ENCODE peak calls at places on chromosomes 13 and 19, in nine cellular contexts. One of them, this sample, is unnamed.

GRCh38 chr13:40993987-40994386 is 25.1 kb downstream of the ELF1 start:
- ATAC-seq in IMR-90: no peak
- ATAC-seq in activated T-helper 17 cell treated with anti-CD3 and anti-CD28 coated beads, Interleukin-2, amount 50 U/mL, for 72 hours: no peak
- ATAC-seq in T-helper 17 cell: peak
- ATAC-seq in activated B cell treated with CpG ODN at 0.5 μM for 24 hours: no peak
- ATAC-seq in lower lobe of right lung: peak
- ATAC-seq in Panc1: no peak
- ATAC-seq in Right ventricle myocardium superior: peak
- ATAC-seq in activated T-cell treated with anti-CD3 and anti-CD28 coated beads, Interleukin-2, amount 50 U/mL, for 4 hours: no peak
- ATAC-seq in this sample: peak

GRCh38 chr13:75507027-75508001 is 25.3 kb upstream of the TBC1D4 start:
- ATAC-seq in IMR-90: no peak
- ATAC-seq in activated T-helper 17 cell treated with anti-CD3 and anti-CD28 coated beads, Interleukin-2, amount 50 U/mL, for 72 hours: no peak
- ATAC-seq in T-helper 17 cell: no peak
- ATAC-seq in activated B cell treated with CpG ODN at 0.5 μM for 24 hours: no peak
- ATAC-seq in lower lobe of right lung: no peak
- ATAC-seq in Panc1: no peak
- ATAC-seq in Right ventricle myocardium superior: no peak
- ATAC-seq in activated T-cell treated with anti-CD3 and anti-CD28 coated beads, Interleukin-2, amount 50 U/mL, for 4 hours: no peak
- ATAC-seq in this sample: peak

GRCh38 chr13:102679449-102680132 is 15.3 kb downstream of the METTL21C start:
- ATAC-seq in IMR-90: no peak
- ATAC-seq in activated T-helper 17 cell treated with anti-CD3 and anti-CD28 coated beads, Interleukin-2, amount 50 U/mL, for 72 hours: no peak
- ATAC-seq in T-helper 17 cell: no peak
- ATAC-seq in activated B cell treated with CpG ODN at 0.5 μM for 24 hours: no peak
- ATAC-seq in lower lobe of right lung: peak
- ATAC-seq in Panc1: no peak
- ATAC-seq in Right ventricle myocardium superior: no peak
- ATAC-seq in activated T-cell treated with anti-CD3 and anti-CD28 coated beads, Interleukin-2, amount 50 U/mL, for 4 hours: no peak
- ATAC-seq in this sample: no peak

GRCh38 chr13:31409678-31410356 is 210.0 kb downstream of the B3GLCT start:
- ATAC-seq in IMR-90: no peak
- ATAC-seq in activated T-helper 17 cell treated with anti-CD3 and anti-CD28 coated beads, Interleukin-2, amount 50 U/mL, for 72 hours: no peak
- ATAC-seq in T-helper 17 cell: no peak
- ATAC-seq in activated B cell treated with CpG ODN at 0.5 μM for 24 hours: peak
- ATAC-seq in lower lobe of right lung: no peak
- ATAC-seq in Panc1: no peak
- ATAC-seq in Right ventricle myocardium superior: no peak
- ATAC-seq in activated T-cell treated with anti-CD3 and anti-CD28 coated beads, Interleukin-2, amount 50 U/mL, for 4 hours: no peak
- ATAC-seq in this sample: no peak

GRCh38 chr13:98665638-98665995 is 86.9 kb downstream of the SLC15A1 start:
- ATAC-seq in IMR-90: no peak
- ATAC-seq in activated T-helper 17 cell treated with anti-CD3 and anti-CD28 coated beads, Interleukin-2, amount 50 U/mL, for 72 hours: no peak
- ATAC-seq in T-helper 17 cell: no peak
- ATAC-seq in activated B cell treated with CpG ODN at 0.5 μM for 24 hours: no peak
- ATAC-seq in lower lobe of right lung: no peak
- ATAC-seq in Panc1: no peak
- ATAC-seq in Right ventricle myocardium superior: no peak
- ATAC-seq in activated T-cell treated with anti-CD3 and anti-CD28 coated beads, Interleukin-2, amount 50 U/mL, for 4 hours: no peak
- ATAC-seq in this sample: no peak

GRCh38 chr13:40193290-40194203 is 472.9 kb downstream of the FOXO1 start:
- ATAC-seq in IMR-90: no peak
- ATAC-seq in activated T-helper 17 cell treated with anti-CD3 and anti-CD28 coated beads, Interleukin-2, amount 50 U/mL, for 72 hours: no peak
- ATAC-seq in T-helper 17 cell: no peak
- ATAC-seq in activated B cell treated with CpG ODN at 0.5 μM for 24 hours: no peak
- ATAC-seq in lower lobe of right lung: peak
- ATAC-seq in Panc1: no peak
- ATAC-seq in Right ventricle myocardium superior: peak
- ATAC-seq in activated T-cell treated with anti-CD3 and anti-CD28 coated beads, Interleukin-2, amount 50 U/mL, for 4 hours: no peak
- ATAC-seq in this sample: no peak

GRCh38 chr19:10780368-10780767 is 55.6 kb downstream of the TMED1 start:
- ATAC-seq in IMR-90: no peak
- ATAC-seq in activated T-helper 17 cell treated with anti-CD3 and anti-CD28 coated beads, Interleukin-2, amount 50 U/mL, for 72 hours: no peak
- ATAC-seq in T-helper 17 cell: no peak
- ATAC-seq in activated B cell treated with CpG ODN at 0.5 μM for 24 hours: no peak
- ATAC-seq in lower lobe of right lung: peak
- ATAC-seq in Panc1: no peak
- ATAC-seq in Right ventricle myocardium superior: peak
- ATAC-seq in activated T-cell treated with anti-CD3 and anti-CD28 coated beads, Interleukin-2, amount 50 U/mL, for 4 hours: no peak
- ATAC-seq in this sample: peak

GRCh38 chr13:67036694-67037093 is 193.4 kb downstream of the PCDH9 start:
- ATAC-seq in IMR-90: no peak
- ATAC-seq in activated T-helper 17 cell treated with anti-CD3 and anti-CD28 coated beads, Interleukin-2, amount 50 U/mL, for 72 hours: no peak
- ATAC-seq in T-helper 17 cell: no peak
- ATAC-seq in activated B cell treated with CpG ODN at 0.5 μM for 24 hours: no peak
- ATAC-seq in lower lobe of right lung: no peak
- ATAC-seq in Panc1: no peak
- ATAC-seq in Right ventricle myocardium superior: no peak
- ATAC-seq in activated T-cell treated with anti-CD3 and anti-CD28 coated beads, Interleukin-2, amount 50 U/mL, for 4 hours: no peak
- ATAC-seq in this sample: no peak

GRCh38 chr13:97233499-97233898 is 11.4 kb downstream of the MBNL2 start:
- ATAC-seq in IMR-90: no peak
- ATAC-seq in activated T-helper 17 cell treated with anti-CD3 and anti-CD28 coated beads, Interleukin-2, amount 50 U/mL, for 72 hours: no peak
- ATAC-seq in T-helper 17 cell: no peak
- ATAC-seq in activated B cell treated with CpG ODN at 0.5 μM for 24 hours: no peak
- ATAC-seq in lower lobe of right lung: no peak
- ATAC-seq in Panc1: no peak
- ATAC-seq in Right ventricle myocardium superior: no peak
- ATAC-seq in activated T-cell treated with anti-CD3 and anti-CD28 coated beads, Interleukin-2, amount 50 U/mL, for 4 hours: no peak
- ATAC-seq in this sample: no peak

GRCh38 chr13:29418026-29418425 is 177.5 kb downstream of the SLC7A1 start:
- ATAC-seq in IMR-90: no peak
- ATAC-seq in activated T-helper 17 cell treated with anti-CD3 and anti-CD28 coated beads, Interleukin-2, amount 50 U/mL, for 72 hours: no peak
- ATAC-seq in T-helper 17 cell: no peak
- ATAC-seq in activated B cell treated with CpG ODN at 0.5 μM for 24 hours: no peak
- ATAC-seq in lower lobe of right lung: no peak
- ATAC-seq in Panc1: no peak
- ATAC-seq in Right ventricle myocardium superior: no peak
- ATAC-seq in activated T-cell treated with anti-CD3 and anti-CD28 coated beads, Interleukin-2, amount 50 U/mL, for 4 hours: no peak
- ATAC-seq in this sample: no peak

GRCh38 chr13:80173224-80173623 is 167.7 kb downstream of the SPRY2 start:
- ATAC-seq in IMR-90: no peak
- ATAC-seq in activated T-helper 17 cell treated with anti-CD3 and anti-CD28 coated beads, Interleukin-2, amount 50 U/mL, for 72 hours: no peak
- ATAC-seq in T-helper 17 cell: no peak
- ATAC-seq in activated B cell treated with CpG ODN at 0.5 μM for 24 hours: no peak
- ATAC-seq in lower lobe of right lung: peak
- ATAC-seq in Panc1: no peak
- ATAC-seq in Right ventricle myocardium superior: peak
- ATAC-seq in activated T-cell treated with anti-CD3 and anti-CD28 coated beads, Interleukin-2, amount 50 U/mL, for 4 hours: no peak
- ATAC-seq in this sample: no peak

GRCh38 chr19:45404557-45405434 is at the start of gene PPP1R13L:
- ATAC-seq in IMR-90: peak
- ATAC-seq in activated T-helper 17 cell treated with anti-CD3 and anti-CD28 coated beads, Interleukin-2, amount 50 U/mL, for 72 hours: peak
- ATAC-seq in T-helper 17 cell: peak
- ATAC-seq in activated B cell treated with CpG ODN at 0.5 μM for 24 hours: peak
- ATAC-seq in lower lobe of right lung: peak
- ATAC-seq in Panc1: peak
- ATAC-seq in Right ventricle myocardium superior: peak
- ATAC-seq in activated T-cell treated with anti-CD3 and anti-CD28 coated beads, Interleukin-2, amount 50 U/mL, for 4 hours: peak
- ATAC-seq in this sample: peak

GRCh38 chr19:45450042-45450380 is 17.8 kb upstream of the FOSB start:
- ATAC-seq in IMR-90: no peak
- ATAC-seq in activated T-helper 17 cell treated with anti-CD3 and anti-CD28 coated beads, Interleukin-2, amount 50 U/mL, for 72 hours: peak
- ATAC-seq in T-helper 17 cell: peak
- ATAC-seq in activated B cell treated with CpG ODN at 0.5 μM for 24 hours: peak
- ATAC-seq in lower lobe of right lung: peak
- ATAC-seq in Panc1: peak
- ATAC-seq in Right ventricle myocardium superior: peak
- ATAC-seq in activated T-cell treated with anti-CD3 and anti-CD28 coated beads, Interleukin-2, amount 50 U/mL, for 4 hours: peak
- ATAC-seq in this sample: no peak

GRCh38 chr19:49716154-49716553 is 25.2 kb downstream of the CPT1C start:
- ATAC-seq in IMR-90: no peak
- ATAC-seq in activated T-helper 17 cell treated with anti-CD3 and anti-CD28 coated beads, Interleukin-2, amount 50 U/mL, for 72 hours: peak
- ATAC-seq in T-helper 17 cell: no peak
- ATAC-seq in activated B cell treated with CpG ODN at 0.5 μM for 24 hours: no peak
- ATAC-seq in lower lobe of right lung: no peak
- ATAC-seq in Panc1: no peak
- ATAC-seq in Right ventricle myocardium superior: no peak
- ATAC-seq in activated T-cell treated with anti-CD3 and anti-CD28 coated beads, Interleukin-2, amount 50 U/mL, for 4 hours: no peak
- ATAC-seq in this sample: no peak

GRCh38 chr19:19185853-19186728 is 5.9 kb downstream of the BORCS8 start:
- ATAC-seq in IMR-90: peak
- ATAC-seq in activated T-helper 17 cell treated with anti-CD3 and anti-CD28 coated beads, Interleukin-2, amount 50 U/mL, for 72 hours: peak
- ATAC-seq in T-helper 17 cell: peak
- ATAC-seq in activated B cell treated with CpG ODN at 0.5 μM for 24 hours: peak
- ATAC-seq in lower lobe of right lung: peak
- ATAC-seq in Panc1: peak
- ATAC-seq in Right ventricle myocardium superior: peak
- ATAC-seq in activated T-cell treated with anti-CD3 and anti-CD28 coated beads, Interleukin-2, amount 50 U/mL, for 4 hours: peak
- ATAC-seq in this sample: peak

GRCh38 chr19:52662631-52663030 is 24.5 kb upstream of the ZNF83 start:
- ATAC-seq in IMR-90: no peak
- ATAC-seq in activated T-helper 17 cell treated with anti-CD3 and anti-CD28 coated beads, Interleukin-2, amount 50 U/mL, for 72 hours: no peak
- ATAC-seq in T-helper 17 cell: no peak
- ATAC-seq in activated B cell treated with CpG ODN at 0.5 μM for 24 hours: no peak
- ATAC-seq in lower lobe of right lung: no peak
- ATAC-seq in Panc1: no peak
- ATAC-seq in Right ventricle myocardium superior: no peak
- ATAC-seq in activated T-cell treated with anti-CD3 and anti-CD28 coated beads, Interleukin-2, amount 50 U/mL, for 4 hours: no peak
- ATAC-seq in this sample: peak

GRCh38 chr13:24063281-24063851 is 97.2 kb upstream of the SPATA13 start:
- ATAC-seq in IMR-90: no peak
- ATAC-seq in activated T-helper 17 cell treated with anti-CD3 and anti-CD28 coated beads, Interleukin-2, amount 50 U/mL, for 72 hours: no peak
- ATAC-seq in T-helper 17 cell: no peak
- ATAC-seq in activated B cell treated with CpG ODN at 0.5 μM for 24 hours: no peak
- ATAC-seq in lower lobe of right lung: peak
- ATAC-seq in Panc1: no peak
- ATAC-seq in Right ventricle myocardium superior: peak
- ATAC-seq in activated T-cell treated with anti-CD3 and anti-CD28 coated beads, Interleukin-2, amount 50 U/mL, for 4 hours: peak
- ATAC-seq in this sample: no peak

GRCh38 chr19:5112681-5113080 is 143.8 kb downstream of the KDM4B start:
- ATAC-seq in IMR-90: no peak
- ATAC-seq in activated T-helper 17 cell treated with anti-CD3 and anti-CD28 coated beads, Interleukin-2, amount 50 U/mL, for 72 hours: no peak
- ATAC-seq in T-helper 17 cell: no peak
- ATAC-seq in activated B cell treated with CpG ODN at 0.5 μM for 24 hours: no peak
- ATAC-seq in lower lobe of right lung: no peak
- ATAC-seq in Panc1: no peak
- ATAC-seq in Right ventricle myocardium superior: no peak
- ATAC-seq in activated T-cell treated with anti-CD3 and anti-CD28 coated beads, Interleukin-2, amount 50 U/mL, for 4 hours: no peak
- ATAC-seq in this sample: no peak

GRCh38 chr19:16654621-16655020 is 5.3 kb downstream of the SMIM7 start:
- ATAC-seq in IMR-90: no peak
- ATAC-seq in activated T-helper 17 cell treated with anti-CD3 and anti-CD28 coated beads, Interleukin-2, amount 50 U/mL, for 72 hours: no peak
- ATAC-seq in T-helper 17 cell: no peak
- ATAC-seq in activated B cell treated with CpG ODN at 0.5 μM for 24 hours: no peak
- ATAC-seq in lower lobe of right lung: no peak
- ATAC-seq in Panc1: no peak
- ATAC-seq in Right ventricle myocardium superior: no peak
- ATAC-seq in activated T-cell treated with anti-CD3 and anti-CD28 coated beads, Interleukin-2, amount 50 U/mL, for 4 hours: no peak
- ATAC-seq in this sample: peak

GRCh38 chr13:40786568-40786996 is 2.8 kb upstream of the SLC25A15 start:
- ATAC-seq in IMR-90: peak
- ATAC-seq in activated T-helper 17 cell treated with anti-CD3 and anti-CD28 coated beads, Interleukin-2, amount 50 U/mL, for 72 hours: peak
- ATAC-seq in T-helper 17 cell: no peak
- ATAC-seq in activated B cell treated with CpG ODN at 0.5 μM for 24 hours: no peak
- ATAC-seq in lower lobe of right lung: no peak
- ATAC-seq in Panc1: no peak
- ATAC-seq in Right ventricle myocardium superior: no peak
- ATAC-seq in activated T-cell treated with anti-CD3 and anti-CD28 coated beads, Interleukin-2, amount 50 U/mL, for 4 hours: no peak
- ATAC-seq in this sample: no peak

GRCh38 chr13:70890289-70890688 is 782.0 kb upstream of the KLHL1 start:
- ATAC-seq in IMR-90: no peak
- ATAC-seq in activated T-helper 17 cell treated with anti-CD3 and anti-CD28 coated beads, Interleukin-2, amount 50 U/mL, for 72 hours: no peak
- ATAC-seq in T-helper 17 cell: no peak
- ATAC-seq in activated B cell treated with CpG ODN at 0.5 μM for 24 hours: no peak
- ATAC-seq in lower lobe of right lung: no peak
- ATAC-seq in Panc1: no peak
- ATAC-seq in Right ventricle myocardium superior: no peak
- ATAC-seq in activated T-cell treated with anti-CD3 and anti-CD28 coated beads, Interleukin-2, amount 50 U/mL, for 4 hours: no peak
- ATAC-seq in this sample: no peak

This sample was measured in esophagus mucosa.